ENCODE peak calls at places on chromosomes 16 and 17, in five cellular contexts. K is ovary; D is CD8-positive, alpha-beta T cell; Z is adrenal gland; G is ascending aorta. M is an unnamed sample.
A peak's percentile ranks its signal among the peaks of the same experiment; 100 is the strongest.

GRCh38 chr17:34312080-34312479 is 7.2 kb upstream of the CCL8 start:
- DNase-seq in Z (no peak), G (no peak), D (no peak), K (no peak), M (no peak)

GRCh38 chr17:50212121-50212843 is 10.9 kb upstream of the COL1A1 start:
- DNase-seq in D (no peak), K (peak; percentile 70), G (no peak), Z (no peak), M (peak; percentile 34)

GRCh38 chr17:82876149-82876548 is 36.3 kb upstream of the ZNF750 start:
- DNase-seq in K (no peak), D (no peak), G (no peak), Z (peak; percentile 58), M (no peak)

GRCh38 chr17:7022791-7023571 is at the start of gene BCL6B:
- DNase-seq in Z (no peak), G (no peak), K (peak; percentile 37), D (no peak), M (no peak)

GRCh38 chr17:57379237-57380054 is 123.1 kb downstream of the MSI2 start:
- DNase-seq in D (no peak), Z (no peak), G (no peak), K (no peak), M (no peak)

GRCh38 chr16:11697319-11697718 is 29.1 kb downstream of the SNN start:
- DNase-seq in D (no peak), Z (no peak), K (no peak), G (no peak), M (no peak)

GRCh38 chr17:56913000-56913866 is 616 bp downstream of the TRIM25 start:
- DNase-seq in K (no peak), G (no peak), Z (peak; percentile 40), D (no peak), M (no peak)

GRCh38 chr16:67443299-67443698 is 12.4 kb downstream of the HSD11B2 start:
- DNase-seq in G (no peak), K (peak; percentile 82), Z (peak; percentile 86), D (no peak), M (peak; percentile 80)

GRCh38 chr17:48051706-48052486 is 3.7 kb downstream of the NFE2L1 start:
- DNase-seq in D (no peak), G (no peak), K (peak; percentile 85), Z (peak; percentile 76), M (peak; percentile 81)

GRCh38 chr17:42309142-42309541 is 20.8 kb downstream of the STAT5A start:
- DNase-seq in D (no peak), Z (no peak), K (no peak), G (no peak), M (no peak)

GRCh38 chr16:72711823-72712222 is 336.1 kb downstream of the ZFHX3 start:
- DNase-seq in G (no peak), D (no peak), Z (no peak), K (no peak), M (no peak)

GRCh38 chr16:24348511-24349290 is 92.6 kb downstream of the CACNG3 start:
- DNase-seq in D (no peak), Z (no peak), K (no peak), G (no peak), M (no peak)

GRCh38 chr16:29023279-29024278 is 38.7 kb downstream of the LAT start:
- DNase-seq in D (no peak), K (no peak), G (no peak), Z (no peak), M (no peak)

GRCh38 chr17:76972046-76972641 is 103.9 kb downstream of the MGAT5B start:
- DNase-seq in D (no peak), G (no peak), K (no peak), Z (no peak), M (no peak)

GRCh38 chr17:6361733-6362132 is 73.2 kb downstream of the AIPL1 start:
- DNase-seq in D (no peak), K (no peak), Z (no peak), G (no peak), M (no peak)

GRCh38 chr16:20352615-20353014 is at the start of gene UMOD:
- DNase-seq in Z (no peak), D (no peak), K (no peak), G (no peak), M (no peak)

GRCh38 chr16:20344630-20345029 is 7.9 kb downstream of the UMOD start:
- DNase-seq in Z (no peak), K (no peak), D (no peak), G (no peak), M (no peak)

GRCh38 chr16:20347666-20348364 is 4.7 kb downstream of the UMOD start:
- DNase-seq in D (no peak), Z (no peak), G (no peak), K (no peak), M (no peak)

GRCh38 chr16:20349615-20350014 is 2.9 kb downstream of the UMOD start:
- DNase-seq in D (no peak), G (no peak), K (no peak), Z (no peak), M (no peak)

DNA sequence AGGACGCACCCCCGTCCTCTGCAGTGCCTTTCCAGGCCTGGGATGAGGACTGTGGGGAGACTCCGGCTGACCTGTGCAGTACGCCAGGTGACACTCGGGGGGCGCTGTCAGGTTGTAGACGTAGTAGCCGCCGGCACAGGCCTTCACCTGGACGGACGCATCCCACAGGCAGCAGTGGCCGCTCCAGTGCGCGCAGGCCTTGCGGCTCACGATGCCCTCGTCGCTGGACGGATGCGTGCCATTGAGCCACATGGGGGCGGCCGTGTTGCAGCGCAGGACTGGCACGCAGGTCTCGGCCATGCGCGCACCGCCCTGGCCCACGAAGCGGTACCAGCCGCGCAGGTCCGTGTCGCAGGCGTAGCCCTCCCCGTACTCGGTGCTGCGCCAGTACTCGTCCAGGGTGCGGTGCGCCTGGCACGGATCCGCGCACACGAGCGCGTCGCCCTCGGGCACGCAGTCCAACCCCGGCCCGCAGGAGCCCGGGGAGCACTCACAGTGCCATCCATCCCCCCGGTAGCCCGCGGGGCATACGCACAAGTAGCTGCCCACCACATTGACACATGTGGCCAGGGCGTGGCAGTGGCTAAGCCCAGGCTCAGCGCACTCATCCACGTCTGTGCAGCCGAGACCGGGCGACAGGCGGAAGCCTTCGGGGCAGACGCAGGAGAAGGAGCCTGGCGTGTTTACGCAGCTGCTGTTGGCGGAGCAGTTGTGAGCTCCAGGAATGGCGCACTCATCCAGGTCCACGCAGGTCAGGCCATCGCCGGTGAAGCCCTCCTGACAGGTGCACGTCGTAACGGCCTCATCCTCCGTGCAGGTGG is 3.9 kb downstream of the UMOD start:
- DNase-seq in Z (no peak), D (no peak), K (no peak), G (no peak), M (no peak)
- TF ChIP-seq CTCF in Z (no peak), D (no peak), K (no peak), G (no peak), M (peak; percentile 22)

DNA sequence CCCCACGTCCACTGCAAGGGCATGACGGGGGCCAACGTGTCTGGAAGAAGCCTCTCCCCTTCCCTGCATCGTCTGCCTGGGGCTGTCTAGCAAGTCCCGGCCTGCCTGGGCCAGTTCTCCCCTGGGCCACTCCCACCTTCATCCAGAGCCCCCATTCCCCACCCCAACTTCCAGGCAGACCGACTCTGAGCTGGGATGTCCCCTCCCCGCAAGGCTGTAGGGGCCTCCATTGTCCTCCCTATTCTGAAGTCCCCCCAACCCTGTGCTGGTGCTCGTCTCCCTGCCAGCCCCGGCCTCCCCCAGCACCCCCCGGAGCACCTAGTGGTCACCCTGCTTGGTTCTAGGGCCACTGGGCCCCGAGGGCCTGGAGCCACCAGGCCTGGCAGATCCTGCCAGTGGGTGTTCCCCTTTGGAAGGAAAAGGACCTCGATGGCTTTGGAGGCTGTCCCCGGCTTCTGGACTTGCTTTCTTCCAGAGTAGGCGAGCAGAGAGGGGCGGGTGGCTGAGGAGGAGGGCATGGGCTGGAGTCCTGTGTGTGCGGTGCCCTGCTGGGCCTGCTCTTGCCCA is 4.8 kb downstream of the GLIS2 start:
- DNase-seq in Z (no peak), D (no peak), G (no peak), K (no peak), M (no peak)
- H3K4me1 ChIP-seq in Z (peaks cover 85% of the 10 kb centered on the region), D (peaks cover 20% of the 10 kb centered on the region), G (peaks cover 78% of the 10 kb centered on the region), K (peaks cover 47% of the 10 kb centered on the region), M (peaks cover 91% of the 10 kb centered on the region)

GRCh38 chr16:77723108-77723514 is 797 bp downstream of the NUDT7 start:
- DNase-seq in G (no peak), Z (no peak), D (no peak), K (peak; percentile 19), M (peak; percentile 73)

GRCh38 chr16:77724174-77724573 is 1.9 kb downstream of the NUDT7 start:
- DNase-seq in K (no peak), D (no peak), Z (no peak), G (no peak), M (no peak)

GRCh38 chr16:77721752-77722314 is 481 bp upstream of the NUDT7 start:
- DNase-seq in G (no peak), Z (no peak), D (no peak), K (no peak), M (no peak)

DNA sequence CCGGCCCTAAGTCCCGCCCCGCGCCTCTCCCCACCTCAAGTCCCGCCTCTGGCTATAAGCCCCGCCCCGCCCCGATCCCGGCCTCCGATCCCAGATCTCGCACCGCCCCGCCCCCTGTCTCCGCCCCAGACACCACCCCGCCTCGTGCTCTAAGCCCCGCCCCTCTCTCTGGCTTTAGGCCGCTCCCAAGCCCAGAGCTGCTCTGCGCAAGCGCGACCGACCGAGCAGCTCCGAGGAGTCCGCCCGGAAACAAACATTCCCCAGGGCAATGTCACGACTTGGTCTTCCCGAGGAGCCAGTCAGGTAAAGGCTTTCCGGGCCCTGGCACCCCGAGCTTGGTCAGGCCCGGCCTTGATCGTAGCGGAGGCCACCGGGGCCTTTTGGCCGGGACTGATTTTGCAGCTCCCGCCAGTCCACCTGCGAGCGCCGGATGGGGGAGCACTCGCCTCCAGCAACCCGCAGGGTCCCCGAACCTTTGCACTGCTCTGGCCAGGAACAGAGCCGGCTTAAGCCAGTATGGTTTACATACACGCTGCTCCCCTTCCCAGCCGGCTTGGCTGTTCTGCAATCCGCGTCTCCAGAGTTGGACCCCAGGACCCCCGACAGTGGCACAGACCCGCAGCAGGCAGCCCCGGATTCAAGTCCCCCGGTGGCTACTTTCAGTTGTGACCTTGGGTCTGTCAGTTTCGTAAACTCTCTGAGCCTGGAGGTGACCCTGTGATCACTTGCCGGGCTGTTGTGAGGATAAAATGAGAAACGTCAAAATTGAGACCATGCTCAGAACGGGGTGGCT is at the start of gene NUDT7:
- DNase-seq in G (peak; percentile 89), D (peak; percentile 83), K (peak; percentile 99), Z (peak; percentile 99), M (peak; percentile 99)
- TF ChIP-seq CTCF in G (peak; percentile 11), D (no peak), K (peak; percentile 19), Z (peak; percentile 7), M (no peak)

GRCh38 chr17:38330941-38331411 is 12.8 kb downstream of the GPR179 start:
- DNase-seq in K (no peak), Z (no peak), G (no peak), D (no peak), M (no peak)
- H3K4me1 ChIP-seq in K (no peaks in the 10 kb centered on the region), Z (no peaks in the 10 kb centered on the region), G (no peaks in the 10 kb centered on the region), D (no peaks in the 10 kb centered on the region), M (no peaks in the 10 kb centered on the region)

GRCh38 chr17:28726912-28727726 is 1.1 kb upstream of the TLCD1 start:
- DNase-seq in K (peak; percentile 94), D (peak; percentile 82), Z (peak; percentile 94), G (peak; percentile 72), M (peak; percentile 96)
- TF ChIP-seq CTCF in K (peak; percentile 99), D (peak; percentile 99), Z (peak; percentile 99), G (peak; percentile 99), M (peak; percentile 100)

DNA sequence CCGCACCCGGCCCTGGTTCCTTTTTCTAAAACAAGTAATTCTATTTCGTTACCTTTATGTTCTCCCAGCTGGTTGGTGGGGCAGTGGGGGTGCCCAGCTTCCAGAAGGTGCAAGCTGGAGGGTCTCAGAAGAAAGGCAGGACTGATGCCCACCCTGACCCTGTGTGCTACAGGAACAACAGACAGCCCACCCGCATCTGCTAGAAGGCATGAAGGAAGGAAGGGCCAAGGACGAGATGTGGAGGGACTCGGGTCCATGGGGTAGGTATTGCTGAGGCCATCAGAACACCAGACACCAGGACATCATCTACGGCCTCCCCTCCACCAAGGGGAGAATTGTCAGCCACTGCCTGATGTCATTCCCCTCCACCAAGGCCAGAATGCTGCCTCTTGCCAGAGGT is 6.4 kb upstream of the CYTH1 start:
- DNase-seq in G (no peak), D (no peak), K (peak; percentile 15), Z (no peak), M (no peak)
- H3K4me1 ChIP-seq in G (peaks cover 20% of the 10 kb centered on the region), D (peaks cover 87% of the 10 kb centered on the region), K (peaks cover 3% of the 10 kb centered on the region), Z (peaks cover under 1% of the 10 kb centered on the region), M (peaks cover 13% of the 10 kb centered on the region)